ENCODE peak calls at places on chromosomes 11 and 22, in four cellular contexts. Y, F, B and P are unnamed samples.

GRCh38 chr22:40654522-40655167 is 18.1 kb upstream of the MRTFA start:
- DNase-seq in B (no peak), Y (no peak), F (no peak), P (peak; percentile 32)

GRCh38 chr11:72773291-72773690 is 20.6 kb downstream of the STARD10 start:
- DNase-seq in Y (no peak), B (no peak), F (no peak), P (no peak)

GRCh38 chr22:37275134-37275533 is 7.2 kb upstream of the CYTH4 start:
- DNase-seq in Y (no peak), B (no peak), F (no peak), P (no peak)

GRCh38 chr11:61744181-61744580 is 8.3 kb upstream of the MYRF start:
- DNase-seq in F (no peak), B (no peak), Y (no peak), P (no peak)

GRCh38 chr11:57805780-57806179 is 44.2 kb downstream of the CTNND1 start:
- DNase-seq in F (no peak), Y (no peak), B (no peak), P (no peak)

GRCh38 chr11:31641477-31642062 is 132.0 kb downstream of the ELP4 start:
- DNase-seq in F (peak; percentile 59), B (peak; percentile 51), Y (no peak), P (peak; percentile 53)

GRCh38 chr11:2166091-2166851 is 5.3 kb upstream of the INS start:
- DNase-seq in Y (no peak), B (peak; percentile 77), F (peak; percentile 51), P (peak; percentile 61)

GRCh38 chr11:68954970-68955958 is 25.5 kb downstream of the MRGPRD start:
- DNase-seq in Y (no peak), F (no peak), B (peak; percentile 24), P (no peak)

GRCh38 chr22:19822301-19823117 is 32.2 kb downstream of the GNB1L start:
- DNase-seq in Y (no peak), B (no peak), F (peak; percentile 14), P (peak; percentile 3)

GRCh38 chr22:45717787-45718186 is 46.2 kb downstream of the ATXN10 start:
- DNase-seq in B (no peak), F (no peak), Y (no peak), P (no peak)

DNA sequence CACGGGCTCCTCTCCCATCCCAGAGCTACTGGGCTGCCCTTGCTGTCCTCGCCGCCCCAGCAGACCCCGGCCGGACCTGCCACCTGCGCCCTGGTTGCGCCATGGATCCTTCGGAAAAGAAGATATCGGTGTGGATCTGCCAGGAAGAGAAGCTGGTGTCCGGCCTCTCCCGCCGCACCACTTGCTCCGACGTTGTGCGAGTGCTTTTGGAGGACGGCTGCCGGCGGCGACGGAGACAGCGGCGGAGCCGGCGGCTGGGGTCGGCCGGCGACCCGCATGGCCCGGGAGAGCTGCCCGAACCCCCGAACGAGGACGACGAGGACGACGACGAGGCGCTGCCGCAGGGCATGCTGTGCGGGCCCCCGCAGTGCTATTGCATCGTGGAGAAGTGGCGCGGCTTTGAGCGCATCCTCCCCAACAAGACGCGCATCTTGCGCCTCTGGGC is 382 bp downstream of the RASSF10 start:
- DNase-seq in B (no peak), F (no peak), Y (no peak), P (no peak)
- TF ChIP-seq CTCF in B (no peak), F (no peak), Y (no peak), P (no peak)

GRCh38 chr11:35162795-35163194 is 23.8 kb downstream of the CD44 start:
- DNase-seq in B (no peak), Y (no peak), F (no peak), P (no peak)

GRCh38 chr11:35163209-35163608 is 24.2 kb downstream of the CD44 start:
- DNase-seq in F (no peak), B (peak; percentile 25), Y (no peak), P (no peak)

GRCh38 chr11:35165416-35166368 is 26.7 kb downstream of the CD44 start:
- DNase-seq in B (no peak), F (no peak), Y (no peak), P (peak; percentile 46)

GRCh38 chr11:35166369-35167360 is 27.7 kb downstream of the CD44 start:
- DNase-seq in F (no peak), B (no peak), Y (peak; percentile 65), P (no peak)

DNA sequence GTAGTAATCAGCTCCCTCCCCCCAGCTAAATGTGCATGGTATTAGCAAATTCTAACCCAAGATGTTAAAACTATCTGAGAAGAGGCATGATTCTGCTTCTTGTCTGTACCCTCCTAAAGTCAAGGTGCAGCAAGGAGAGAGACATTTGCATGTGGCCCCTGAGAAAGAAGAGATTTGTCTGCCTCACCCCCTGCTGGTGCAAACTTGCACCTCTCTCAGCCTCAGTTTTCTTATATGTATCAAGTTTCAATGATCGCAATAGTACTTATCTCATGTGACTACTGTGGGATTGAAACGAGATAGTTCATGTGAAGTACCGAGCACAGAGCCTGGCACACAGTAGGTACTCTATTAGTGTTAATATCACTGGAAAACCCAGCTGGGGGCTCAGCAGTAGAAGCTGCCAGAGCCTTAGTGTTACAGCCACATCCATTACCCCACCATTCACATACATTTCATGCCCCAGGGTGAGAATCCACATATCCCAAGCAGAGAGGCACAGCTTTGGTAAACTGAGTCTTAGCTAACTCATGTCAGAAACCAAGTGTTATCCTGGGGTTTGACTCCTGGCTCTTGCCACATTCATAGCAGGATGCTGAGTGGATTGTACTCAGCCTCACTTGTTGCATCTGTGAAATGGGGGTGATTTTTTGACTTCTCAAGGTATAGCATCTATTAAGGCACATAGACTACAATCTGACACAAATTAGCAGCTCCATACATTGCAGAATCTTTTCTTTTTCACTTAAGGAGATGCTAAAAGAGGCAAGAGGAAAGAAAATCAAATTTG is 24.9 kb downstream of the CD44 start:
- DNase-seq in F (no peak), B (no peak), Y (no peak), P (no peak)
- TF ChIP-seq CTCF in F (peak; percentile 44), B (no peak), Y (no peak), P (no peak)

DNA sequence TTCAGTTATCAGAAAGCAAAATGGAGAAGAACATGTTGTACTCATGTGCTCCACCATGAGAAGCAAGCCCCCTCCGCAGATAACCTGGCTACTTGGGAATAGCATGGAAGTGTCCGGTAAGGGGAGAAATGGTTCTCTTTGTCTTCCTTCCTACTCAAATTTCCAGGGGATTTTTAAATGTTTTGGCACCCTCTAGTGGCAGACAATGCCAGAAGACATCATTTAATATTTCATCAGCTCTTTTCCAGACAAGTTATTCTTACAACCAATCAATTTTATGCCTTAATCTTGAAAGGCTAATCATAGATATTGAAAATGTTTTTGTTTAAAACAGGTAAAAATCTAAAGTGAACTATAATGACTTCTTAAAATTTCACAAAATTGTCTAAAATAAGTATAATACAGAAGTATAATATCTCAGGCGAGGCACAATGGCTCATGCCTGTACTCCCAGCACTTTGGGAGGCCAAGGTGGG is 15.7 kb downstream of the CRTAM start:
- DNase-seq in B (peak; percentile 58), F (peak; percentile 83), Y (no peak), P (peak; percentile 68)
- TF ChIP-seq CTCF in B (peak; percentile 73), F (peak; percentile 55), Y (peak; percentile 63), P (peak; percentile 85)

DNA sequence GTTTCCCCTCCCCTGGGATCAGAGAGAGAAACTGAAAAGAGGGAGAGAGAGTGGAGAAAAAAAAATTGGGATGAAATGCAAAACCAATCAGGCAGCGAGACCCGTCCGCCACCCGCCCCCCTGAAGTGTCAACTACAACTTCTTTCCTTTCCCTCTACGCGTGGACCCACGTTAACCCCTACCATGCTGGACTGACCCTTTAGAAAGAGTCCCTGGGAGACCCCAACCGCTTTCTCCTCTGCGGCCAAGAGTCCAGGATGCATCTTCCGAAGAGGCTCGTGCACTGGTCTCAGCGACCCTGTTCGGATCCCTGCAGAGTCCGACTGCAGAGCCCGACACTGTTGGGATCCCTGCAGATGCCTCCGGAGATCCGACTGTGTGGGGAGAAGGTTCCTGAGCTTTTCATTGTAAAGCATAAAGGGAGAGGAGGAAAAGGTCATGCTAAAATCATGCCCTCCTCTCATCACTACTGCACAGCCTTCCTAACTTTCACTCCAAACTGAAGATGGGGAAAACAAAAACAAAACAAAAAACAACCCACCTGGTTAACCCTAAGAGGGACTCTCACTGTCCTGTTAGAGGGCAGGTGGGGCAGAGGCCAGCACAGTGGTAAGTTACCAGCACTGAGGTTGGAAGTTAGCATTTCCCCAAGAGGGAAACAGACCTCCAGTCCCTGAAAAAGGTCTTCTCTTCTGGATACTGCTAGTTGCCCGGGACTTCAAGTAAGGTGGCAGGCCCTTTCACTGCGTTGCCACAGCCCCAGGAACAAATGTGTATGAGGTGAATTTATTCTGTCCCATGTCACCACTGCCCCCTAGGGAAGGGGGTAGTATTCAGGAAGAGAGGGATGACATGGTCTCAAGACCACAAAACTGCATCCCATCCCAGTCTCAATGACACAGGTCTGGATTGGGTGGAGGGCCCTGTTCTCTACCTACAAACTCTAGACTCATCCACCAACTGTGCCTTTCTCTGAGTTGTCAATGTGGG is 578 bp upstream of the ADAMTS8 start:
- DNase-seq in B (no peak), F (no peak), Y (no peak), P (no peak)
- TF ChIP-seq CTCF in B (no peak), F (no peak), Y (no peak), P (no peak)